ENCODE peak calls at places on chromosomes 1 and 21, in seven cellular contexts. M is activated CD4-positive, alpha-beta T cell treated with anti-CD3 and anti-CD28 coated beads, Interleukin-2, amount 10 ng/mL, durations not matched to agents 7 days and 5 days; W is neural progenitor cell; T is stimulated activated CD4-positive, alpha-beta T cell treated with anti-CD3 and anti-CD28 coated beads, Interleukin-1b, Interleukin-23, amount 100 ng/mL, for 24 hours; P is astrocyte of the cerebellum; G is Right ventricle myocardium superior; O is activated CD8-positive, alpha-beta memory T cell treated with anti-CD3 and anti-CD28 coated beads, Interleukin-2, amount 10 ng/mL, durations not matched to agents 7 days and 5 days. Q is an unnamed sample.

GRCh38 chr21:37253991-37254390 is 13.1 kb downstream of the VPS26C start:
- DNase-seq in G (no peak), P (peak; percentile 64), M (no peak), W (no peak), O (no peak), T (no peak), Q (no peak)

GRCh38 chr21:35831791-35832190 is 228.5 kb downstream of the SETD4 start:
- DNase-seq in W (no peak), P (no peak), M (no peak), G (no peak), T (no peak), O (no peak), Q (no peak)

GRCh38 chr1:116586741-116587143 is 15.9 kb upstream of the CD58 start:
- DNase-seq in O (no peak), M (no peak), P (no peak), T (no peak), G (no peak), W (peak; percentile 42), Q (peak; percentile 38)

GRCh38 chr1:176118985-176119384 is 88.1 kb downstream of the COP1 start:
- DNase-seq in T (no peak), W (no peak), G (no peak), P (no peak), M (no peak), O (no peak), Q (no peak)

GRCh38 chr1:151251656-151252470 is 2.7 kb upstream of the PSMD4 start:
- DNase-seq in M (peak; percentile 81), W (peak; percentile 85), O (peak; percentile 81), G (peak; percentile 75), P (peak; percentile 62), T (no peak), Q (peak; percentile 72)

GRCh38 chr1:246108278-246108925 is 398.7 kb downstream of the SMYD3 start:
- DNase-seq in W (peak; percentile 11), G (no peak), P (no peak), M (no peak), O (no peak), T (no peak), Q (no peak)

GRCh38 chr1:29687601-29688244 is 451.4 kb downstream of the PTPRU start:
- DNase-seq in P (no peak), T (no peak), M (no peak), O (no peak), W (no peak), G (no peak), Q (no peak)

GRCh38 chr1:182990413-182991144 is 32.6 kb upstream of the LAMC1 start:
- DNase-seq in T (no peak), O (no peak), G (no peak), W (no peak), M (no peak), P (no peak), Q (no peak)

GRCh38 chr1:157092831-157093230 is 6.8 kb downstream of the ETV3L start:
- DNase-seq in M (no peak), G (peak; percentile 80), O (no peak), P (no peak), W (no peak), T (no peak), Q (no peak)

GRCh38 chr1:160205974-160206369 is 788 bp downstream of the PEA15 start:
- DNase-seq in O (peak; percentile 68), M (peak; percentile 30), P (no peak), T (no peak), W (peak; percentile 49), G (peak; percentile 65), Q (no peak)

GRCh38 chr1:35058990-35059389 is 20.2 kb upstream of the ZMYM1 start:
- DNase-seq in G (no peak), M (no peak), T (no peak), P (no peak), O (no peak), W (no peak), Q (no peak)

GRCh38 chr1:105544475-105544874 is 1512.0 kb upstream of the PRMT6 start:
- DNase-seq in W (no peak), G (no peak), P (no peak), M (no peak), O (no peak), T (no peak), Q (no peak)

GRCh38 chr1:44571712-44572571 is 102.3 kb downstream of the TMEM53 start:
- DNase-seq in O (peak; percentile 44), G (no peak), W (no peak), P (no peak), M (peak; percentile 42), T (no peak), Q (peak; percentile 63)

GRCh38 chr1:161192476-161193465 is 6.1 kb downstream of the ADAMTS4 start:
- DNase-seq in W (peak; percentile 81), G (no peak), T (peak; percentile 28), M (peak; percentile 81), P (peak; percentile 43), O (peak; percentile 82), Q (peak; percentile 84)

GRCh38 chr1:86706018-86706417 is 1.6 kb downstream of the SH3GLB1 start:
- DNase-seq in M (no peak), W (no peak), T (no peak), G (no peak), O (no peak), P (no peak), Q (no peak)

GRCh38 chr1:184188091-184188490 is 136.6 kb downstream of the TSEN15 start:
- DNase-seq in P (no peak), W (no peak), M (no peak), O (no peak), T (no peak), G (no peak), Q (no peak)

GRCh38 chr1:67214420-67215174 is 48.3 kb downstream of the IL23R start:
- DNase-seq in P (peak; percentile 11), G (no peak), W (peak; percentile 54), T (no peak), M (peak; percentile 75), O (peak; percentile 72), Q (peak; percentile 11)

GRCh38 chr1:93554883-93555872 is 107.3 kb downstream of the FNBP1L start:
- DNase-seq in M (no peak), T (no peak), W (no peak), O (no peak), P (no peak), G (no peak), Q (no peak)

GRCh38 chr1:9449976-9450696 is 89.1 kb upstream of the SLC25A33 start:
- DNase-seq in O (no peak), M (no peak), W (no peak), T (no peak), P (no peak), G (no peak), Q (no peak)

GRCh38 chr1:58412071-58412580 is 134.4 kb downstream of the OMA1 start:
- DNase-seq in G (no peak), W (no peak), M (no peak), O (no peak), T (no peak), P (no peak), Q (no peak)

GRCh38 chr1:94006604-94007003 is 97.4 kb upstream of the GCLM start:
- DNase-seq in O (no peak), T (no peak), M (no peak), P (no peak), W (no peak), G (no peak), Q (no peak)

GRCh38 chr1:150476754-150477153 is 10.5 kb upstream of the TARS2 start:
- DNase-seq in P (no peak), G (no peak), O (no peak), W (no peak), M (no peak), T (no peak), Q (no peak)

GRCh38 chr1:3078941-3079340 is 9.9 kb downstream of the PRDM16 start:
- DNase-seq in M (no peak), W (no peak), G (no peak), T (no peak), O (no peak), P (no peak), Q (no peak)

GRCh38 chr1:180154325-180155201 is at the start of gene QSOX1:
- DNase-seq in P (peak; percentile 49), M (peak; percentile 89), O (peak; percentile 92), W (peak; percentile 95), T (peak; percentile 74), G (peak; percentile 95), Q (peak; percentile 100)

GRCh38 chr1:115492019-115492595 is 149.7 kb upstream of the VANGL1 start:
- DNase-seq in T (no peak), M (no peak), W (peak; percentile 40), P (no peak), O (no peak), G (no peak), Q (no peak)

GRCh38 chr1:183159960-183160359 is 26.1 kb upstream of the LAMC2 start:
- DNase-seq in T (no peak), P (no peak), M (no peak), O (no peak), W (no peak), G (no peak), Q (peak; percentile 68)

GRCh38 chr1:1200876-1201810 is 5.2 kb downstream of the TNFRSF18 start:
- DNase-seq in O (peak; percentile 76), M (peak; percentile 70), W (peak; percentile 72), T (peak; percentile 87), P (no peak), G (peak; percentile 55), Q (peak; percentile 90)

GRCh38 chr1:30111431-30111830 is 612.0 kb downstream of the MATN1 start:
- DNase-seq in G (peak; percentile 51), P (peak; percentile 8), M (peak; percentile 7), T (no peak), W (peak; percentile 85), O (no peak), Q (peak; percentile 76)

GRCh38 chr1:165060285-165060793 is 296.2 kb downstream of the LMX1A start:
- DNase-seq in M (no peak), W (no peak), P (no peak), T (no peak), G (no peak), O (no peak), Q (no peak)

Q was measured in iPS-NIHi11.